ENCODE peak calls at places on chromosomes 16 and 17, in six cellular contexts. One of them, this sample, is unnamed.
A peak's percentile ranks its signal among the peaks of the same experiment; 100 is the strongest.

GRCh38 chr16:54456291-54456690 is 169.7 kb upstream of the IRX3 start:
- DNase-seq in activated CD8-positive, alpha-beta T cell treated with anti-CD3 and anti-CD28 coated beads, Interleukin-2, amount 10 ng/mL, durations not matched to agents 7 days and 5 days: no peak
- DNase-seq in activated T-cell treated with anti-CD3 and anti-CD28 coated beads for 4 hours: no peak
- DNase-seq in Peyer's patch: no peak
- DNase-seq in RWPE1: no peak
- DNase-seq in progenitor cell of endocrine pancreas: no peak
- DNase-seq in this sample: no peak

GRCh38 chr16:75301804-75302203 is 50.4 kb upstream of the BCAR1 start:
- DNase-seq in activated CD8-positive, alpha-beta T cell treated with anti-CD3 and anti-CD28 coated beads, Interleukin-2, amount 10 ng/mL, durations not matched to agents 7 days and 5 days: no peak
- DNase-seq in activated T-cell treated with anti-CD3 and anti-CD28 coated beads for 4 hours: no peak
- DNase-seq in Peyer's patch: no peak
- DNase-seq in RWPE1: no peak
- DNase-seq in progenitor cell of endocrine pancreas: no peak
- DNase-seq in this sample: no peak

GRCh38 chr16:77289331-77289809 is 90.2 kb downstream of the SYCE1L start:
- DNase-seq in activated CD8-positive, alpha-beta T cell treated with anti-CD3 and anti-CD28 coated beads, Interleukin-2, amount 10 ng/mL, durations not matched to agents 7 days and 5 days: no peak
- DNase-seq in activated T-cell treated with anti-CD3 and anti-CD28 coated beads for 4 hours: no peak
- DNase-seq in Peyer's patch: no peak
- DNase-seq in RWPE1: no peak
- DNase-seq in progenitor cell of endocrine pancreas: no peak
- DNase-seq in this sample: no peak

GRCh38 chr17:29732613-29733012 is 109.9 kb upstream of the CORO6 start:
- DNase-seq in activated CD8-positive, alpha-beta T cell treated with anti-CD3 and anti-CD28 coated beads, Interleukin-2, amount 10 ng/mL, durations not matched to agents 7 days and 5 days: no peak
- DNase-seq in activated T-cell treated with anti-CD3 and anti-CD28 coated beads for 4 hours: no peak
- DNase-seq in Peyer's patch: no peak
- DNase-seq in RWPE1: peak; percentile 57
- DNase-seq in progenitor cell of endocrine pancreas: no peak
- DNase-seq in this sample: no peak

GRCh38 chr17:57935833-57936807 is 19.1 kb downstream of the CUEDC1 start:
- DNase-seq in activated CD8-positive, alpha-beta T cell treated with anti-CD3 and anti-CD28 coated beads, Interleukin-2, amount 10 ng/mL, durations not matched to agents 7 days and 5 days: no peak
- DNase-seq in activated T-cell treated with anti-CD3 and anti-CD28 coated beads for 4 hours: no peak
- DNase-seq in Peyer's patch: no peak
- DNase-seq in RWPE1: no peak
- DNase-seq in progenitor cell of endocrine pancreas: no peak
- DNase-seq in this sample: no peak

GRCh38 chr16:14132696-14133048 is 61.6 kb downstream of the MRTFB start:
- DNase-seq in activated CD8-positive, alpha-beta T cell treated with anti-CD3 and anti-CD28 coated beads, Interleukin-2, amount 10 ng/mL, durations not matched to agents 7 days and 5 days: no peak
- DNase-seq in activated T-cell treated with anti-CD3 and anti-CD28 coated beads for 4 hours: no peak
- DNase-seq in Peyer's patch: no peak
- DNase-seq in RWPE1: no peak
- DNase-seq in progenitor cell of endocrine pancreas: no peak
- DNase-seq in this sample: no peak

GRCh38 chr16:1993731-1994131 is 4.0 kb downstream of the SYNGR3 start:
- DNase-seq in activated CD8-positive, alpha-beta T cell treated with anti-CD3 and anti-CD28 coated beads, Interleukin-2, amount 10 ng/mL, durations not matched to agents 7 days and 5 days: no peak
- DNase-seq in activated T-cell treated with anti-CD3 and anti-CD28 coated beads for 4 hours: no peak
- DNase-seq in Peyer's patch: no peak
- DNase-seq in RWPE1: no peak
- DNase-seq in progenitor cell of endocrine pancreas: no peak
- DNase-seq in this sample: no peak

GRCh38 chr17:76397687-76398522 is 13.5 kb downstream of the SPHK1 start:
- DNase-seq in activated CD8-positive, alpha-beta T cell treated with anti-CD3 and anti-CD28 coated beads, Interleukin-2, amount 10 ng/mL, durations not matched to agents 7 days and 5 days: peak; percentile 89
- DNase-seq in activated T-cell treated with anti-CD3 and anti-CD28 coated beads for 4 hours: peak; percentile 83
- DNase-seq in Peyer's patch: peak; percentile 96
- DNase-seq in RWPE1: peak; percentile 73
- DNase-seq in progenitor cell of endocrine pancreas: peak; percentile 84
- DNase-seq in this sample: peak; percentile 71

GRCh38 chr16:1929578-1930337 is 11.5 kb upstream of the HS3ST6 start:
- DNase-seq in activated CD8-positive, alpha-beta T cell treated with anti-CD3 and anti-CD28 coated beads, Interleukin-2, amount 10 ng/mL, durations not matched to agents 7 days and 5 days: peak; percentile 92
- DNase-seq in activated T-cell treated with anti-CD3 and anti-CD28 coated beads for 4 hours: peak; percentile 91
- DNase-seq in Peyer's patch: peak; percentile 94
- DNase-seq in RWPE1: peak; percentile 84
- DNase-seq in progenitor cell of endocrine pancreas: peak; percentile 96
- DNase-seq in this sample: peak; percentile 29

GRCh38 chr16:86099326-86099725 is 200.4 kb downstream of the IRF8 start:
- DNase-seq in activated CD8-positive, alpha-beta T cell treated with anti-CD3 and anti-CD28 coated beads, Interleukin-2, amount 10 ng/mL, durations not matched to agents 7 days and 5 days: no peak
- DNase-seq in activated T-cell treated with anti-CD3 and anti-CD28 coated beads for 4 hours: no peak
- DNase-seq in Peyer's patch: peak; percentile 24
- DNase-seq in RWPE1: no peak
- DNase-seq in progenitor cell of endocrine pancreas: no peak
- DNase-seq in this sample: no peak

GRCh38 chr17:78661092-78661770 is 84.0 kb upstream of the DNAH17 start:
- DNase-seq in activated CD8-positive, alpha-beta T cell treated with anti-CD3 and anti-CD28 coated beads, Interleukin-2, amount 10 ng/mL, durations not matched to agents 7 days and 5 days: no peak
- DNase-seq in activated T-cell treated with anti-CD3 and anti-CD28 coated beads for 4 hours: no peak
- DNase-seq in Peyer's patch: peak; percentile 34
- DNase-seq in RWPE1: peak; percentile 88
- DNase-seq in progenitor cell of endocrine pancreas: no peak
- DNase-seq in this sample: no peak

GRCh38 chr17:39194985-39195524 is 2.4 kb downstream of the CACNB1 start:
- DNase-seq in activated CD8-positive, alpha-beta T cell treated with anti-CD3 and anti-CD28 coated beads, Interleukin-2, amount 10 ng/mL, durations not matched to agents 7 days and 5 days: no peak
- DNase-seq in activated T-cell treated with anti-CD3 and anti-CD28 coated beads for 4 hours: no peak
- DNase-seq in Peyer's patch: no peak
- DNase-seq in RWPE1: no peak
- DNase-seq in progenitor cell of endocrine pancreas: no peak
- DNase-seq in this sample: no peak

GRCh38 chr17:1907818-1908698 is 78.3 kb downstream of the RPA1 start:
- DNase-seq in activated CD8-positive, alpha-beta T cell treated with anti-CD3 and anti-CD28 coated beads, Interleukin-2, amount 10 ng/mL, durations not matched to agents 7 days and 5 days: peak; percentile 25
- DNase-seq in activated T-cell treated with anti-CD3 and anti-CD28 coated beads for 4 hours: no peak
- DNase-seq in Peyer's patch: no peak
- DNase-seq in RWPE1: no peak
- DNase-seq in progenitor cell of endocrine pancreas: no peak
- DNase-seq in this sample: no peak

GRCh38 chr16:53736297-53736696 is 32.3 kb downstream of the FTO start:
- DNase-seq in activated CD8-positive, alpha-beta T cell treated with anti-CD3 and anti-CD28 coated beads, Interleukin-2, amount 10 ng/mL, durations not matched to agents 7 days and 5 days: no peak
- DNase-seq in activated T-cell treated with anti-CD3 and anti-CD28 coated beads for 4 hours: no peak
- DNase-seq in Peyer's patch: no peak
- DNase-seq in RWPE1: no peak
- DNase-seq in progenitor cell of endocrine pancreas: no peak
- DNase-seq in this sample: no peak

GRCh38 chr16:27405546-27406451 is 3.8 kb downstream of the IL21R start:
- DNase-seq in activated CD8-positive, alpha-beta T cell treated with anti-CD3 and anti-CD28 coated beads, Interleukin-2, amount 10 ng/mL, durations not matched to agents 7 days and 5 days: peak; percentile 58
- DNase-seq in activated T-cell treated with anti-CD3 and anti-CD28 coated beads for 4 hours: peak; percentile 56
- DNase-seq in Peyer's patch: no peak
- DNase-seq in RWPE1: no peak
- DNase-seq in progenitor cell of endocrine pancreas: no peak
- DNase-seq in this sample: no peak

GRCh38 chr16:5187402-5187952 is 89.9 kb upstream of the EEF2KMT start:
- DNase-seq in activated CD8-positive, alpha-beta T cell treated with anti-CD3 and anti-CD28 coated beads, Interleukin-2, amount 10 ng/mL, durations not matched to agents 7 days and 5 days: no peak
- DNase-seq in activated T-cell treated with anti-CD3 and anti-CD28 coated beads for 4 hours: no peak
- DNase-seq in Peyer's patch: no peak
- DNase-seq in RWPE1: no peak
- DNase-seq in progenitor cell of endocrine pancreas: no peak
- DNase-seq in this sample: no peak

GRCh38 chr17:21573961-21574610 is 118.2 kb upstream of the KCNJ18 start:
- DNase-seq in activated CD8-positive, alpha-beta T cell treated with anti-CD3 and anti-CD28 coated beads, Interleukin-2, amount 10 ng/mL, durations not matched to agents 7 days and 5 days: no peak
- DNase-seq in activated T-cell treated with anti-CD3 and anti-CD28 coated beads for 4 hours: peak; percentile 8
- DNase-seq in Peyer's patch: peak; percentile 62
- DNase-seq in RWPE1: no peak
- DNase-seq in progenitor cell of endocrine pancreas: no peak
- DNase-seq in this sample: no peak

GRCh38 chr17:27609606-27610303 is 21.2 kb upstream of the LGALS9 start:
- DNase-seq in activated CD8-positive, alpha-beta T cell treated with anti-CD3 and anti-CD28 coated beads, Interleukin-2, amount 10 ng/mL, durations not matched to agents 7 days and 5 days: peak; percentile 53
- DNase-seq in activated T-cell treated with anti-CD3 and anti-CD28 coated beads for 4 hours: no peak
- DNase-seq in Peyer's patch: peak; percentile 61
- DNase-seq in RWPE1: peak; percentile 34
- DNase-seq in progenitor cell of endocrine pancreas: no peak
- DNase-seq in this sample: no peak

GRCh38 chr17:4553669-4554068 is 1.5 kb downstream of the MYBBP1A start:
- DNase-seq in activated CD8-positive, alpha-beta T cell treated with anti-CD3 and anti-CD28 coated beads, Interleukin-2, amount 10 ng/mL, durations not matched to agents 7 days and 5 days: no peak
- DNase-seq in activated T-cell treated with anti-CD3 and anti-CD28 coated beads for 4 hours: no peak
- DNase-seq in Peyer's patch: no peak
- DNase-seq in RWPE1: no peak
- DNase-seq in progenitor cell of endocrine pancreas: no peak
- DNase-seq in this sample: no peak

GRCh38 chr16:50812876-50813466 is 71.1 kb downstream of the CYLD start:
- DNase-seq in activated CD8-positive, alpha-beta T cell treated with anti-CD3 and anti-CD28 coated beads, Interleukin-2, amount 10 ng/mL, durations not matched to agents 7 days and 5 days: peak; percentile 9
- DNase-seq in activated T-cell treated with anti-CD3 and anti-CD28 coated beads for 4 hours: no peak
- DNase-seq in Peyer's patch: no peak
- DNase-seq in RWPE1: no peak
- DNase-seq in progenitor cell of endocrine pancreas: no peak
- DNase-seq in this sample: no peak

GRCh38 chr17:57853695-57854094 is 3.9 kb upstream of the MRPS23 start:
- DNase-seq in activated CD8-positive, alpha-beta T cell treated with anti-CD3 and anti-CD28 coated beads, Interleukin-2, amount 10 ng/mL, durations not matched to agents 7 days and 5 days: no peak
- DNase-seq in activated T-cell treated with anti-CD3 and anti-CD28 coated beads for 4 hours: no peak
- DNase-seq in Peyer's patch: peak; percentile 63
- DNase-seq in RWPE1: no peak
- DNase-seq in progenitor cell of endocrine pancreas: no peak
- DNase-seq in this sample: no peak

GRCh38 chr17:7851438-7852261 is 3.2 kb upstream of the TMEM88 start:
- DNase-seq in activated CD8-positive, alpha-beta T cell treated with anti-CD3 and anti-CD28 coated beads, Interleukin-2, amount 10 ng/mL, durations not matched to agents 7 days and 5 days: peak; percentile 96
- DNase-seq in activated T-cell treated with anti-CD3 and anti-CD28 coated beads for 4 hours: peak; percentile 80
- DNase-seq in Peyer's patch: peak; percentile 96
- DNase-seq in RWPE1: peak; percentile 83
- DNase-seq in progenitor cell of endocrine pancreas: peak; percentile 89
- DNase-seq in this sample: no peak

GRCh38 chr17:71063127-71063526 is 893.8 kb downstream of the KCNJ2 start:
- DNase-seq in activated CD8-positive, alpha-beta T cell treated with anti-CD3 and anti-CD28 coated beads, Interleukin-2, amount 10 ng/mL, durations not matched to agents 7 days and 5 days: no peak
- DNase-seq in activated T-cell treated with anti-CD3 and anti-CD28 coated beads for 4 hours: no peak
- DNase-seq in Peyer's patch: no peak
- DNase-seq in RWPE1: no peak
- DNase-seq in progenitor cell of endocrine pancreas: no peak
- DNase-seq in this sample: no peak

GRCh38 chr17:69960755-69961154 is 114.3 kb upstream of the KCNJ16 start:
- DNase-seq in activated CD8-positive, alpha-beta T cell treated with anti-CD3 and anti-CD28 coated beads, Interleukin-2, amount 10 ng/mL, durations not matched to agents 7 days and 5 days: no peak
- DNase-seq in activated T-cell treated with anti-CD3 and anti-CD28 coated beads for 4 hours: no peak
- DNase-seq in Peyer's patch: no peak
- DNase-seq in RWPE1: no peak
- DNase-seq in progenitor cell of endocrine pancreas: no peak
- DNase-seq in this sample: no peak

GRCh38 chr17:10053976-10054551 is 144.3 kb downstream of the GAS7 start:
- DNase-seq in activated CD8-positive, alpha-beta T cell treated with anti-CD3 and anti-CD28 coated beads, Interleukin-2, amount 10 ng/mL, durations not matched to agents 7 days and 5 days: no peak
- DNase-seq in activated T-cell treated with anti-CD3 and anti-CD28 coated beads for 4 hours: no peak
- DNase-seq in Peyer's patch: no peak
- DNase-seq in RWPE1: no peak
- DNase-seq in progenitor cell of endocrine pancreas: no peak
- DNase-seq in this sample: no peak

GRCh38 chr16:23434380-23434779 is 18.6 kb downstream of the COG7 start:
- DNase-seq in activated CD8-positive, alpha-beta T cell treated with anti-CD3 and anti-CD28 coated beads, Interleukin-2, amount 10 ng/mL, durations not matched to agents 7 days and 5 days: peak; percentile 50
- DNase-seq in activated T-cell treated with anti-CD3 and anti-CD28 coated beads for 4 hours: no peak
- DNase-seq in Peyer's patch: no peak
- DNase-seq in RWPE1: peak; percentile 57
- DNase-seq in progenitor cell of endocrine pancreas: no peak
- DNase-seq in this sample: peak; percentile 46

GRCh38 chr16:3020604-3021448 is 658 bp downstream of the TNFRSF12A start:
- DNase-seq in activated CD8-positive, alpha-beta T cell treated with anti-CD3 and anti-CD28 coated beads, Interleukin-2, amount 10 ng/mL, durations not matched to agents 7 days and 5 days: peak; percentile 52
- DNase-seq in activated T-cell treated with anti-CD3 and anti-CD28 coated beads for 4 hours: peak; percentile 63
- DNase-seq in Peyer's patch: peak; percentile 84
- DNase-seq in RWPE1: peak; percentile 91
- DNase-seq in progenitor cell of endocrine pancreas: peak; percentile 87
- DNase-seq in this sample: peak; percentile 66

GRCh38 chr16:1169285-1170075 is 16.6 kb downstream of the CACNA1H start:
- DNase-seq in activated CD8-positive, alpha-beta T cell treated with anti-CD3 and anti-CD28 coated beads, Interleukin-2, amount 10 ng/mL, durations not matched to agents 7 days and 5 days: no peak
- DNase-seq in activated T-cell treated with anti-CD3 and anti-CD28 coated beads for 4 hours: no peak
- DNase-seq in Peyer's patch: no peak
- DNase-seq in RWPE1: no peak
- DNase-seq in progenitor cell of endocrine pancreas: no peak
- DNase-seq in this sample: no peak

GRCh38 chr17:6244253-6244652 is 174.1 kb downstream of the WSCD1 start:
- DNase-seq in activated CD8-positive, alpha-beta T cell treated with anti-CD3 and anti-CD28 coated beads, Interleukin-2, amount 10 ng/mL, durations not matched to agents 7 days and 5 days: no peak
- DNase-seq in activated T-cell treated with anti-CD3 and anti-CD28 coated beads for 4 hours: no peak
- DNase-seq in Peyer's patch: no peak
- DNase-seq in RWPE1: no peak
- DNase-seq in progenitor cell of endocrine pancreas: no peak
- DNase-seq in this sample: no peak

GRCh38 chr16:85643631-85644030 is 30.5 kb downstream of the GSE1 start:
- DNase-seq in activated CD8-positive, alpha-beta T cell treated with anti-CD3 and anti-CD28 coated beads, Interleukin-2, amount 10 ng/mL, durations not matched to agents 7 days and 5 days: no peak
- DNase-seq in activated T-cell treated with anti-CD3 and anti-CD28 coated beads for 4 hours: no peak
- DNase-seq in Peyer's patch: no peak
- DNase-seq in RWPE1: no peak
- DNase-seq in progenitor cell of endocrine pancreas: no peak
- DNase-seq in this sample: no peak

GRCh38 chr17:29176500-29177351 is 3.5 kb downstream of the MYO18A start:
- DNase-seq in activated CD8-positive, alpha-beta T cell treated with anti-CD3 and anti-CD28 coated beads, Interleukin-2, amount 10 ng/mL, durations not matched to agents 7 days and 5 days: peak; percentile 51
- DNase-seq in activated T-cell treated with anti-CD3 and anti-CD28 coated beads for 4 hours: peak; percentile 29
- DNase-seq in Peyer's patch: peak; percentile 90
- DNase-seq in RWPE1: peak; percentile 72
- DNase-seq in progenitor cell of endocrine pancreas: peak; percentile 54
- DNase-seq in this sample: no peak

GRCh38 chr17:57107498-57108101 is 22.6 kb downstream of the AKAP1 start:
- DNase-seq in activated CD8-positive, alpha-beta T cell treated with anti-CD3 and anti-CD28 coated beads, Interleukin-2, amount 10 ng/mL, durations not matched to agents 7 days and 5 days: no peak
- DNase-seq in activated T-cell treated with anti-CD3 and anti-CD28 coated beads for 4 hours: no peak
- DNase-seq in Peyer's patch: peak; percentile 74
- DNase-seq in RWPE1: peak; percentile 30
- DNase-seq in progenitor cell of endocrine pancreas: no peak
- DNase-seq in this sample: no peak

GRCh38 chr16:20740007-20740883 is 1.4 kb downstream of the THUMPD1 start:
- DNase-seq in activated CD8-positive, alpha-beta T cell treated with anti-CD3 and anti-CD28 coated beads, Interleukin-2, amount 10 ng/mL, durations not matched to agents 7 days and 5 days: peak; percentile 52
- DNase-seq in activated T-cell treated with anti-CD3 and anti-CD28 coated beads for 4 hours: no peak
- DNase-seq in Peyer's patch: no peak
- DNase-seq in RWPE1: peak; percentile 31
- DNase-seq in progenitor cell of endocrine pancreas: no peak
- DNase-seq in this sample: no peak

GRCh38 chr16:68360547-68360946 is 49.7 kb downstream of the PRMT7 start:
- DNase-seq in activated CD8-positive, alpha-beta T cell treated with anti-CD3 and anti-CD28 coated beads, Interleukin-2, amount 10 ng/mL, durations not matched to agents 7 days and 5 days: no peak
- DNase-seq in activated T-cell treated with anti-CD3 and anti-CD28 coated beads for 4 hours: no peak
- DNase-seq in Peyer's patch: no peak
- DNase-seq in RWPE1: no peak
- DNase-seq in progenitor cell of endocrine pancreas: no peak
- DNase-seq in this sample: no peak